ENCODE peak calls at places on chromosomes 12 and 14, in six cellular contexts. Y, T, S, D, J and O are unnamed samples.

GRCh38 chr12:122449317-122449716 is 26.8 kb upstream of the CLIP1 start:
- DNase-seq in Y (peak), T (no peak), S (no peak), D (peak), J (no peak), O (no peak)

GRCh38 chr12:1530592-1531159 is 63.7 kb downstream of the FBXL14 start:
- DNase-seq in Y (no peak), T (no peak), S (no peak), D (no peak), J (no peak), O (no peak)

GRCh38 chr12:116284401-116284800 is 6.9 kb upstream of the MED13L start:
- DNase-seq in Y (no peak), T (no peak), S (no peak), D (no peak), J (no peak), O (no peak)

GRCh38 chr14:75519826-75520692 is 2.2 kb upstream of the BATF start:
- DNase-seq in Y (no peak), T (no peak), S (no peak), D (no peak), J (no peak), O (no peak)

GRCh38 chr12:19529933-19530630 is 90.8 kb downstream of the AEBP2 start:
- DNase-seq in Y (no peak), T (no peak), S (no peak), D (peak), J (no peak), O (no peak)

GRCh38 chr12:109532721-109533486 is 40.4 kb downstream of the MMAB start:
- DNase-seq in Y (no peak), T (no peak), S (no peak), D (no peak), J (no peak), O (no peak)

GRCh38 chr14:60254176-60254575 is 5.2 kb downstream of the PPM1A start:
- DNase-seq in Y (no peak), T (no peak), S (no peak), D (no peak), J (no peak), O (no peak)

GRCh38 chr12:104669851-104670337 is 213.1 kb downstream of the CHST11 start:
- DNase-seq in Y (no peak), T (no peak), S (no peak), D (no peak), J (no peak), O (peak)

GRCh38 chr14:20671597-20672283 is 12.6 kb upstream of the RNASE4 start:
- DNase-seq in Y (no peak), T (no peak), S (no peak), D (no peak), J (no peak), O (no peak)

GRCh38 chr12:44716681-44717080 is 159.4 kb downstream of the NELL2 start:
- DNase-seq in Y (no peak), T (no peak), S (no peak), D (no peak), J (no peak), O (no peak)

GRCh38 chr12:100473716-100474150 is at the start of gene NR1H4:
- DNase-seq in Y (no peak), T (no peak), S (no peak), D (no peak), J (no peak), O (no peak)

GRCh38 chr12:67056329-67056728 is 212.8 kb upstream of the CAND1 start:
- DNase-seq in Y (peak), T (no peak), S (no peak), D (no peak), J (no peak), O (no peak)

GRCh38 chr12:6200266-6201198 is at the start of gene CD9:
- DNase-seq in Y (peak), T (no peak), S (peak), D (peak), J (peak), O (no peak)

GRCh38 chr14:59407246-59407615 is 57.9 kb downstream of the GPR135 start:
- DNase-seq in Y (no peak), T (no peak), S (no peak), D (peak), J (no peak), O (no peak)

GRCh38 chr12:116425256-116426193 is 133.7 kb upstream of the MAP1LC3B2 start:
- DNase-seq in Y (no peak), T (no peak), S (no peak), D (no peak), J (no peak), O (no peak)

GRCh38 chr12:114834621-114835020 is 150.6 kb upstream of the TBX3 start:
- DNase-seq in Y (no peak), T (no peak), S (no peak), D (no peak), J (no peak), O (no peak)